ENCODE peak calls at places on chromosome 13, in five cellular contexts. R is trophoblast cell, F is H1, V is mesenchymal stem cell, N is H9. I is an unnamed sample.

GRCh38 chr13:49082653-49083536 is 107.2 kb downstream of the FNDC3A start:
- DNase-seq in R (peak; percentile 74), F (no peak), V (peak; percentile 70), N (no peak), I (no peak)

GRCh38 chr13:75986818-75987217 is 350.7 kb downstream of the LMO7 start:
- DNase-seq in R (no peak), F (no peak), V (no peak), N (no peak), I (no peak)

GRCh38 chr13:78875792-78876580 is 217.0 kb upstream of the OBI1 start:
- DNase-seq in R (no peak), F (peak; percentile 59), V (no peak), N (peak; percentile 75), I (no peak)

GRCh38 chr13:99174533-99175100 is 26.0 kb upstream of the UBAC2 start:
- DNase-seq in R (no peak), F (no peak), V (no peak), N (no peak), I (no peak)

GRCh38 chr13:56351041-56351440 is 789.7 kb upstream of the PRR20A start:
- DNase-seq in R (no peak), F (no peak), V (no peak), N (peak; percentile 34), I (no peak)

GRCh38 chr13:91381371-91381770 is 17.1 kb upstream of the GPC5 start:
- DNase-seq in R (no peak), F (no peak), V (peak; percentile 43), N (no peak), I (no peak)

GRCh38 chr13:34349091-34349722 is 531.3 kb downstream of the RFC3 start:
- DNase-seq in R (no peak), F (no peak), V (peak; percentile 93), N (no peak), I (no peak)

GRCh38 chr13:34369925-34370324 is 552.0 kb downstream of the RFC3 start:
- DNase-seq in R (no peak), F (no peak), V (peak; percentile 36), N (no peak), I (no peak)

GRCh38 chr13:113612626-113613025 is 28.1 kb downstream of the TFDP1 start:
- DNase-seq in R (no peak), F (no peak), V (no peak), N (no peak), I (no peak)

GRCh38 chr13:52845334-52845761 is 3.1 kb downstream of the PCDH8 start:
- DNase-seq in R (no peak), F (no peak), V (no peak), N (peak; percentile 61), I (peak; percentile 24)

GRCh38 chr13:73936001-73936400 is 198.2 kb downstream of the KLF12 start:
- DNase-seq in R (no peak), F (no peak), V (no peak), N (no peak), I (no peak)

GRCh38 chr13:23007430-23007829 is 173.3 kb upstream of the SGCG start:
- DNase-seq in R (no peak), F (no peak), V (no peak), N (no peak), I (no peak)

GRCh38 chr13:38463047-38463446 is 113.4 kb downstream of the UFM1 start:
- DNase-seq in R (no peak), F (no peak), V (no peak), N (no peak), I (no peak)

GRCh38 chr13:112474869-112475268 is 98.7 kb downstream of the SPACA7 start:
- DNase-seq in R (no peak), F (no peak), V (no peak), N (no peak), I (no peak)

GRCh38 chr13:32427852-32428580 is at the start of gene N4BP2L1:
- DNase-seq in R (peak; percentile 28), F (peak; percentile 76), V (peak; percentile 28), N (peak; percentile 69), I (no peak)

GRCh38 chr13:47858678-47859050 is 142.4 kb downstream of the SUCLA2 start:
- DNase-seq in R (no peak), F (no peak), V (peak; percentile 62), N (no peak), I (no peak)

GRCh38 chr13:45180303-45180702 is 20.5 kb downstream of the KCTD4 start:
- DNase-seq in R (no peak), F (no peak), V (no peak), N (no peak), I (no peak)

GRCh38 chr13:100090861-100091260 is 2.0 kb downstream of the PCCA start:
- DNase-seq in R (no peak), F (no peak), V (no peak), N (no peak), I (no peak)

GRCh38 chr13:28526876-28527275 is 31.9 kb upstream of the FLT1 start:
- DNase-seq in R (peak; percentile 73), F (no peak), V (no peak), N (no peak), I (no peak)

GRCh38 chr13:42760949-42761348 is 20.4 kb upstream of the FAM216B start:
- DNase-seq in R (no peak), F (no peak), V (no peak), N (no peak), I (no peak)

GRCh38 chr13:24050796-24051715 is 109.5 kb upstream of the SPATA13 start:
- DNase-seq in R (peak; percentile 62), F (no peak), V (no peak), N (no peak), I (no peak)

GRCh38 chr13:106401081-106401480 is 134.4 kb downstream of the EFNB2 start:
- DNase-seq in R (no peak), F (no peak), V (no peak), N (no peak), I (no peak)

GRCh38 chr13:101258071-101258470 is 158.2 kb downstream of the NALCN start:
- DNase-seq in R (peak; percentile 69), F (no peak), V (peak; percentile 94), N (peak; percentile 64), I (peak; percentile 4)

GRCh38 chr13:44211753-44212152 is 161.9 kb upstream of the SERP2 start:
- DNase-seq in R (no peak), F (no peak), V (no peak), N (no peak), I (no peak)

DNA sequence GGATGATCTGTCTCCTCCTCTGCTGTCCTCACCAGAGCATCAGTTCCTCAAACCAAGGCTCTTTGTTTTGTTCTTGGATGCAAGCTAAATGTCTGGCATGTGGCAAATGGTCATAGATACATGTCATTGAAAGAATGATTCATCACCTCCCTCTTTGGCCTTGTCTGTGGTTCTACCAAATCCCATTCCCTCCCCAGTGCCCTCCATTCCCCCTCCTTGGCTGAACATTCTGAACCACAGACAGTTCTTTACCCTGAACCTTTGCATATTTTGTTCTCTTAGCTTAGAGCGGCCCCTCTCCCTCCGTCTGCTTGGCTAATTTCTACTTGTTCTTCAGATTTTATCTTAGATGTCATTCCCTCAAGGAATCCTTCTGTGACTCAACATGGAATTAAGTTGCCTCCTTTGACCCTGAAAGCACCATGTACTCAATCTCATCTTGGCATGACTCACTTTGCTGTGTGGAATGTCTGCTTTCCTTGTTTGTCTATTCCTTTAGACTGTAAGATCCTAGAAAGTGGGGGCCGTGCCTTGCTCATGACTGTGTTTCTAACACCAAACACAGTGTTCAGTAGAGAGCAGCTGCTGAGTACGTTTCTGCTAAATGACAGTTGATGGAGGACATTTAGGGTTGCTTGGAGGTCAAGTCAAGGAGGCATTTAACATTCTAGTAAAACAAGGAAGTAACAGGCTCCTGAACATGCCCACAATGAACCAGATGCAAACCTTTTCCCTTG is 8.1 kb downstream of the ALOX5AP start:
- DNase-seq in R (peak; percentile 95), F (no peak), V (peak; percentile 100), N (no peak), I (no peak)
- H3K18ac ChIP-seq in R (peak overlapping the region; percentile 83), F (no peak overlapping the region), V (peak overlapping the region; percentile 91), N (no peak overlapping the region), I (no peak overlapping the region)

GRCh38 chr13:46317120-46317519 is 69.9 kb downstream of the RUBCNL start:
- DNase-seq in R (no peak), F (no peak), V (peak; percentile 13), N (no peak), I (no peak)

GRCh38 chr13:46327256-46327655 is 59.8 kb downstream of the RUBCNL start:
- DNase-seq in R (no peak), F (no peak), V (no peak), N (no peak), I (no peak)

GRCh38 chr13:46324976-46325375 is 62.1 kb downstream of the RUBCNL start:
- DNase-seq in R (no peak), F (no peak), V (no peak), N (no peak), I (no peak)

DNA sequence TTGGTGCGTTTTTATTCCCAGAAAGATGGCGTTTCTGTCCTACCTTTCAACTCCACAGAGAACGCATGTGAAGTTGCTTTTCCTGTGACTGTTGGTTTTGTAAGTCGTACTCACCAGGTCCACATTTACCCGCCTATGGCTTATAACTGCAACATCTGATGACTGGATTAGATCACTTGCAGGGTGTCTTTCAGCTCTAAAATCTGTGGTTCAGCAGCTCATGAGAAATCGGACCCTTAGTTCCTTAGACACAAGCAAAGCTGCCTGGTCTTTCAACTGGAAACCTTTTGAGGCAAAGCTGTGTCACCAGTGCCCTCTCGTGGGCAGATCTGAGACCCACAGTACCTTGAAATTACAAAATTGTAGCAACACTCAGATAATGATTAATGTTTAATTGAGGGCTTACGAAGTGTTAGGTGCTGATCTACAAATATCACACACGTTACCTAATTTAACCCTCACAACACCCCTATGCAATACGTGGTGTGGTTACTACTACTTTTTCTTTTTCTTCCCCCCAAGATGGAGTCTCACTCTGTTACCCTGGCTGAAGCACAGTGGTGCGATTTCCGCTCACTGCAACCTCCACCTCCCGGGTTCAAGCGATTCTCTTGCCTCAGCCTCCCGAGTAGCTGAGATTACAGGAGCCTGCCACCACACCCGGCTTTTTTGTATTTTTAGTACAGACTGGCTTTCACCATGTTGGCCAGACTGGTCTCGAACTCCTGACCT is 65.4 kb downstream of the RUBCNL start:
- DNase-seq in R (peak; percentile 44), F (peak; percentile 59), V (peak; percentile 57), N (peak; percentile 55), I (peak; percentile 39)
- H2BK12ac ChIP-seq in R (no peak overlapping the region), F (peak overlapping the region; percentile 7), V (no peak overlapping the region), N (no peak overlapping the region), I (no peak overlapping the region)

DNA sequence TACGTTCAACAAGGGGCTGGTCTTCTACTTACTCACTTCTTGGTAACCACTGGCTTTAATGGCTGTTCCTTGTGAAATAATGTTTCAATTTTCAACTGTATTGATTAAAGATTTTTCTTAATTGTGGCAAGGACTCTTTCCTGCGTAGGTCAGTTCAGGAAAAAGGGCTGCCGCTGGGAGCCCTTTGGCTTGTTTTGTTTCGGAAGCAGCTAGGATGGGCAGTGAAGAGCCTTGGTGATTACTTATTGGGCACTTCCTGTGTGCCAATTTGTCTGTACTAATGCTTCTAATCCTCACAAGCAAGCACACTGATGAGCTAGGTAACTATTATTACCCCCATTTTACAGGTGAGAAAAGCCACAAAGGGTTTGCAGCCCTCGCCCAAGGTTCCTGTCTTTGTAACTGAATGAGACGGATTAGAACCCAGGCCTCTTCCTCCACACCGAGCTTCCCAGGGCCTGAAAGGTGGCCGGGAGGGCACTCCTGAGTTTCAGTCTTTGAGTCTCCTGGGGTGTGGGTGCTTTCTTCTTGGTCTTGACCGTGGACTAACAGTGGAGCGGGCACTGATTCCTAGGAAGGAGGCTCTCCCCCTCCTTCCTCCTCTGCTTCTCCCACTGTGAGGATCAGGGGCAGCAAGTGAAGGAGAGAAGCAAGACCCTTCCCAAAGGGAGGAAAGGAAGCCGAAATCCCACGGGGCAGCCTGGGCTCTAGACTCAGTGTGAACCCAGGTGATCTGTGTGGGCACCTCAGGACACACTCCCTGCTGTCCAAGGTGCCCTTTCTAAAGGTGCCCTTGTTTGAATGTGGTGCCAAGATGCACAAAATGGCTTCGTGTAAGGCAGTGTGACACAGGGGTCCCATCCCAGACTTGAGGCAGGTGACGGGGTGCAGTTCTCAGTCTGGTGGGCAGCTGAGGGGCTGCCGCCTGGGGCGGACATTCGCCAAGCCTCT is 3.7 kb downstream of the COL4A2 start:
- DNase-seq in R (no peak), F (no peak), V (no peak), N (peak; percentile 14), I (no peak)
- H3K18ac ChIP-seq in R (peak overlapping the region; percentile 76), F (no peak overlapping the region), V (peak overlapping the region; percentile 78), N (no peak overlapping the region), I (no peak overlapping the region)

GRCh38 chr13:59787679-59788078 is 376.0 kb downstream of the DIAPH3 start:
- DNase-seq in R (no peak), F (no peak), V (no peak), N (no peak), I (peak; percentile 12)
- H2BK12ac ChIP-seq in R (no peak overlapping the region), F (no peak overlapping the region), V (no peak overlapping the region), N (no peak overlapping the region), I (no peak overlapping the region)